ENCODE peak calls at places on chromosomes 1 and 21, in eight cellular contexts. X is endothelial cell of umbilical vein, C is neuronal stem cell, E is OCI-LY7, Y is Karpas-422, G is hepatocyte, J is fibroblast of lung, S is IMR-90. L is an unnamed sample.

GRCh38 chr21:41112740-41113692 is 54.9 kb upstream of the BACE2 start:
- DNase-seq in Y (no peak), G (peak; percentile 74), S (peak; percentile 79), C (peak; percentile 12), E (peak; percentile 3), X (no peak), J (peak; percentile 81), L (peak; percentile 99)

GRCh38 chr1:7869136-7869905 is 16.5 kb upstream of the UTS2 start:
- DNase-seq in X (no peak), G (no peak), Y (no peak), J (no peak), S (peak; percentile 35), C (no peak), E (no peak), L (peak; percentile 80)

GRCh38 chr1:241181471-241181870 is 175.5 kb downstream of the RGS7 start:
- DNase-seq in C (no peak), Y (no peak), G (no peak), J (no peak), S (no peak), E (no peak), X (no peak), L (no peak)

GRCh38 chr1:6523566-6523965 is 30.7 kb downstream of the NOL9 start:
- DNase-seq in X (peak; percentile 47), J (peak; percentile 44), C (no peak), Y (peak; percentile 62), S (peak; percentile 37), G (peak; percentile 55), E (peak; percentile 34), L (no peak)

GRCh38 chr1:94878329-94878728 is 48.6 kb downstream of the CNN3 start:
- DNase-seq in Y (no peak), E (no peak), C (no peak), J (no peak), G (no peak), S (no peak), X (no peak), L (no peak)

GRCh38 chr1:45187735-45188134 is 18.7 kb downstream of the ZSWIM5 start:
- DNase-seq in X (no peak), C (no peak), S (peak; percentile 8), Y (no peak), E (no peak), J (no peak), G (no peak), L (peak; percentile 25)

GRCh38 chr1:169144941-169145626 is 38.6 kb downstream of the ATP1B1 start:
- DNase-seq in Y (no peak), E (no peak), J (no peak), S (no peak), C (no peak), X (no peak), G (no peak), L (no peak)

GRCh38 chr1:145999321-146000024 is 3.1 kb upstream of the TXNIP start:
- DNase-seq in Y (no peak), J (no peak), G (no peak), C (no peak), E (peak; percentile 46), S (no peak), X (no peak), L (no peak)

GRCh38 chr1:65083263-65083896 is 64.6 kb upstream of the AK4 start:
- DNase-seq in E (no peak), C (no peak), Y (no peak), G (no peak), S (peak; percentile 6), J (no peak), X (no peak), L (no peak)

GRCh38 chr1:176601358-176601757 is 138.4 kb downstream of the PAPPA2 start:
- DNase-seq in C (no peak), E (no peak), G (peak; percentile 43), X (no peak), S (no peak), J (no peak), Y (no peak), L (no peak)

GRCh38 chr1:27618341-27619067 is 14.6 kb upstream of the AHDC1 start:
- DNase-seq in S (no peak), X (no peak), G (no peak), E (no peak), J (no peak), C (no peak), Y (no peak), L (no peak)

GRCh38 chr1:15726508-15726907 is 9.6 kb upstream of the SLC25A34 start:
- DNase-seq in S (no peak), G (no peak), J (no peak), C (no peak), X (no peak), E (no peak), Y (no peak), L (no peak)

GRCh38 chr21:43333301-43334062 is 93.4 kb downstream of the SIK1 start:
- DNase-seq in J (peak; percentile 59), Y (no peak), X (peak; percentile 58), S (peak; percentile 96), C (peak; percentile 56), G (peak; percentile 88), E (no peak), L (peak; percentile 90)

GRCh38 chr1:224343679-224344078 is 13.0 kb upstream of the CNIH4 start:
- DNase-seq in E (no peak), S (no peak), X (no peak), G (no peak), C (no peak), Y (no peak), J (peak; percentile 10), L (no peak)

GRCh38 chr1:226677121-226678020 is 61.7 kb downstream of the ITPKB start:
- DNase-seq in G (peak; percentile 50), Y (peak; percentile 85), J (peak; percentile 67), C (no peak), X (peak; percentile 45), S (peak; percentile 87), E (peak; percentile 69), L (peak; percentile 79)

GRCh38 chr1:21935891-21936365 is 1.2 kb downstream of the HSPG2 start:
- DNase-seq in S (no peak), E (no peak), X (peak; percentile 44), J (no peak), C (no peak), Y (no peak), G (peak; percentile 81), L (no peak)
- H2AFZ ChIP-seq in S (peak overlapping the region; percentile 68), E (no peak overlapping the region), X (no peak overlapping the region), J (no peak overlapping the region), C (peak overlapping the region; percentile 75), Y (no peak overlapping the region), G (no peak overlapping the region), L (peak overlapping the region; percentile 1)

DNA sequence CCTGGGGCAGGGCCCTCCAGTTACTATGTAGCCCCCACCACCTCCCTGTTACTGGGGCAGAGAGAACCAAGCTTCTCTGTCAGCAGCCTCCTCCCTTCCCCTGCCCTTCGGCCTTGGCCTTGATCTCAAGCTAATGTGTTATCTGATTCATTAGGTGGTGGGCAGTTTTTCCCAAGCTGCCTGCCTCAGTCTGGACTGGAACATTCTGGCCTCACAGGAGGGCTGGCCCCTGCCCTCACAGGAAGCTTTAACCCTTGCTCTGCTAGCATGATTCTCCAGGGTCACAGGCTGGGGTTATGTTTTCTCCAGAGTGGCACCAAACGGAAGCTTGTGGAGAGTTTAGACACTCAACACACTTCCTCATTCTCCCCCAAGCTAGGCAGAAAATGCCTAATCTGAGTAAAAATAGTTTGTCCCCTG is 37.2 kb upstream of the SLC6A9 start:
- DNase-seq in E (peak; percentile 58), S (no peak), Y (peak; percentile 69), C (no peak), X (no peak), G (no peak), J (peak; percentile 54), L (no peak)
- H2AFZ ChIP-seq in E (peak overlapping the region; percentile 57), S (peak overlapping the region; percentile 3), Y (peak overlapping the region; percentile 29), C (peak overlapping the region; percentile 58), X (no peak overlapping the region), G (no peak overlapping the region), J (no peak overlapping the region), L (no peak overlapping the region)

DNA sequence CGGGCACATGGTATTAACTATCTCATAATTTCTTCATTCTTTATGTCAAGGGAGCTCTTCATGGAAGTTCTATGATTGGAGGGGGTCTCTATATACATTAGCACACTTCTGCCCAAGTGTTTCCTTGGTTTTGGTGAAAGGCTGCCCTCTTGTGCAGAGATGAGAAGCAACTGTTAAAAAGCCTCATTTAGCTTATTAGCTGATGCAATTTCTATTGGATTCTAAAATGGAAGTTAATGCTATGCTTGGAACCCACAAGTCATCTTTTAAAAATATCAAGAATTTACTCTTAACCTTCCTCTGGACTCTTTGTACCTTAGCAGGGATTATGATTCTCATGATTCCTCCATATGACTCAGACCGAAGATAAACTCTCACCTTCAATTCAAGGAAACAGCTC is 328.9 kb downstream of the PTBP2 start:
- DNase-seq in Y (peak; percentile 58), J (peak; percentile 70), S (peak; percentile 59), G (peak; percentile 8), X (peak; percentile 62), E (peak; percentile 1), C (no peak), L (peak; percentile 38)
- H2AFZ ChIP-seq in Y (no peak overlapping the region), J (no peak overlapping the region), S (no peak overlapping the region), G (no peak overlapping the region), X (no peak overlapping the region), E (no peak overlapping the region), C (no peak overlapping the region), L (no peak overlapping the region)

GRCh38 chr1:47444317-47444577 is 6.4 kb downstream of the FOXD2 start:
- DNase-seq in E (no peak), S (no peak), C (no peak), G (no peak), J (no peak), Y (no peak), X (no peak), L (no peak)
- H2AFZ ChIP-seq in E (no peak overlapping the region), S (no peak overlapping the region), C (peak overlapping the region; percentile 85), G (peak overlapping the region; percentile 30), J (no peak overlapping the region), Y (no peak overlapping the region), X (no peak overlapping the region), L (no peak overlapping the region)

GRCh38 chr1:172845371-172845770 is 186.5 kb downstream of the FASLG start:
- DNase-seq in G (peak; percentile 11), C (no peak), E (no peak), S (peak; percentile 20), J (no peak), X (no peak), Y (no peak), L (peak; percentile 27)

GRCh38 chr1:172849653-172850052 is 190.8 kb downstream of the FASLG start:
- DNase-seq in C (no peak), Y (no peak), J (no peak), E (no peak), G (no peak), S (no peak), X (no peak), L (no peak)

GRCh38 chr1:172851077-172851476 is 192.2 kb downstream of the FASLG start:
- DNase-seq in S (no peak), E (no peak), X (no peak), C (no peak), J (no peak), G (no peak), Y (no peak), L (no peak)

GRCh38 chr1:172843444-172843843 is 184.5 kb downstream of the FASLG start:
- DNase-seq in E (no peak), S (no peak), J (no peak), X (peak; percentile 32), Y (no peak), C (no peak), G (no peak), L (no peak)

DNA sequence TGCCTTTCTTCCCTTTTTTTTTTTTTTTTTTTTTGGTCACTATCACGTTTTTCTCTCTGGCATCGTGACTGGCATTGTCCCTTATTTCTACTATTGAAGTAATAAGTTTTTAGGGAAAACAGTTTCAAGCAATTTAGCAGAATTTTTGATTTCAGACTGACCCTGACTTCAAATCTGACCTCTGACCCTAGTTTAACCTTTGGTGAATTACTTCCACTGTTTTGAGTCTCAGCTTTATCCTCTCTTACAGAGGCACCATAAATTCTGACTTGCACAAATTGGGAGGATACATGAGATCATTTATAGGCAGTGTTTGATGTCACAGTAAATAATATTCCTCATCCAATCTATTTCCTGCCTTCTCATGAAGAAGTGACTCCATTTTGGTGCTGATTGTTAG is 187.0 kb downstream of the FASLG start:
- DNase-seq in S (no peak), X (no peak), E (no peak), J (no peak), G (no peak), C (no peak), Y (no peak), L (no peak)
- H2AFZ ChIP-seq in S (no peak overlapping the region), X (no peak overlapping the region), E (no peak overlapping the region), J (no peak overlapping the region), G (no peak overlapping the region), C (no peak overlapping the region), Y (no peak overlapping the region), L (no peak overlapping the region)

L was measured in astrocyte.